ENCODE peak calls at places on chromosomes 11 and 22, in eight cellular contexts. I, U, P, A, O, V, D and E are unnamed samples.

GRCh38 chr22:50059185-50059880 is 1.2 kb upstream of the TTLL8 start:
- DNase-seq in A (peak; percentile 20), D (peak; percentile 66), P (no peak), O (no peak), I (no peak), U (no peak), V (no peak), E (no peak)

GRCh38 chr11:75073459-75074190 is 23.1 kb downstream of the OR2AT4 start:
- DNase-seq in P (no peak), V (no peak), D (no peak), O (no peak), A (no peak), U (no peak), I (no peak), E (no peak)

GRCh38 chr11:82775736-82776346 is 42.2 kb upstream of the FAM181B start:
- DNase-seq in I (peak; percentile 34), D (no peak), P (peak; percentile 63), U (peak; percentile 10), A (peak; percentile 38), V (no peak), O (no peak), E (no peak)

GRCh38 chr11:73188301-73188700 is 29.8 kb upstream of the P2RY2 start:
- DNase-seq in D (no peak), P (no peak), V (no peak), U (no peak), A (no peak), I (no peak), O (no peak), E (no peak)

GRCh38 chr11:117618956-117619355 is 178.1 kb downstream of the DSCAML1 start:
- DNase-seq in D (no peak), V (no peak), I (no peak), P (peak; percentile 62), U (no peak), O (no peak), A (no peak), E (peak; percentile 63)

GRCh38 chr11:83025267-83025704 is 46.4 kb downstream of the RAB30 start:
- DNase-seq in I (peak; percentile 33), U (no peak), A (no peak), D (no peak), P (peak; percentile 82), O (no peak), V (no peak), E (peak; percentile 77)

GRCh38 chr11:119853581-119854360 is 124.8 kb upstream of the NECTIN1 start:
- DNase-seq in P (peak; percentile 15), O (no peak), U (no peak), V (no peak), A (no peak), D (no peak), I (no peak), E (no peak)

GRCh38 chr11:77095551-77096490 is 6.8 kb upstream of the OMP start:
- DNase-seq in U (no peak), O (no peak), P (no peak), I (peak; percentile 59), V (no peak), A (no peak), D (no peak), E (no peak)

GRCh38 chr22:31451709-31452571 is 37.7 kb downstream of the EIF4ENIF1 start:
- DNase-seq in I (peak; percentile 19), U (no peak), O (no peak), D (no peak), V (no peak), A (no peak), P (no peak), E (no peak)

GRCh38 chr22:21108379-21109115 is 62.8 kb downstream of the LRRC74B start:
- DNase-seq in I (no peak), U (no peak), A (no peak), V (no peak), P (no peak), D (no peak), O (no peak), E (no peak)

GRCh38 chr11:134712228-134713145 is 300.4 kb upstream of the B3GAT1 start:
- DNase-seq in O (no peak), D (no peak), I (no peak), U (no peak), A (no peak), P (no peak), V (no peak), E (peak; percentile 59)

GRCh38 chr11:125990244-125990643 is 44.4 kb downstream of the VSIG10L2 start:
- DNase-seq in D (no peak), O (no peak), A (no peak), U (peak; percentile 7), P (no peak), I (no peak), V (no peak), E (no peak)

GRCh38 chr11:123480290-123480815 is 50.3 kb downstream of the GRAMD1B start:
- DNase-seq in P (no peak), O (peak; percentile 96), A (no peak), V (no peak), D (no peak), I (no peak), U (no peak), E (no peak)

GRCh38 chr11:85896871-85897270 is 41.7 kb downstream of the CCDC83 start:
- DNase-seq in A (no peak), V (no peak), U (no peak), P (no peak), D (no peak), O (no peak), I (no peak), E (no peak)

GRCh38 chr11:35321532-35322320 is 97.6 kb downstream of the SLC1A2 start:
- DNase-seq in V (no peak), U (no peak), I (no peak), D (no peak), P (no peak), A (peak; percentile 68), O (no peak), E (no peak)

GRCh38 chr11:23897453-23898289 is 599.2 kb upstream of the LUZP2 start:
- DNase-seq in D (no peak), V (no peak), O (no peak), U (no peak), A (no peak), I (no peak), P (no peak), E (no peak)

GRCh38 chr11:62716206-62716605 is 8.7 kb downstream of the GNG3 start:
- DNase-seq in I (no peak), P (no peak), D (no peak), U (no peak), V (no peak), O (no peak), A (no peak), E (no peak)

GRCh38 chr11:61116426-61117214 is 14.3 kb downstream of the CD5 start:
- DNase-seq in O (no peak), I (no peak), D (no peak), V (no peak), A (no peak), P (no peak), U (no peak), E (no peak)

GRCh38 chr22:29451863-29452262 is 13.5 kb downstream of the RFPL1 start:
- DNase-seq in D (no peak), P (no peak), U (no peak), A (no peak), I (no peak), O (no peak), V (no peak), E (no peak)

GRCh38 chr11:89487016-89487415 is 4.2 kb downstream of the NOX4 start:
- DNase-seq in P (no peak), V (no peak), D (no peak), U (no peak), A (no peak), I (no peak), O (no peak), E (no peak)

GRCh38 chr11:257766-258493 is 20.3 kb upstream of the NLRP6 start:
- DNase-seq in O (no peak), D (no peak), V (no peak), I (no peak), A (no peak), P (no peak), U (no peak), E (no peak)

GRCh38 chr22:17262976-17263375 is 43.7 kb upstream of the ADA2 start:
- DNase-seq in U (no peak), V (no peak), O (no peak), P (no peak), A (no peak), D (no peak), I (no peak), E (no peak)

GRCh38 chr11:12640926-12641849 is 33.0 kb upstream of the TEAD1 start:
- DNase-seq in A (no peak), V (no peak), P (no peak), U (no peak), D (no peak), O (no peak), I (no peak), E (no peak)

GRCh38 chr11:43486141-43486540 is 127.4 kb downstream of the TTC17 start:
- DNase-seq in I (no peak), U (no peak), D (no peak), O (no peak), P (no peak), V (no peak), A (no peak), E (no peak)

GRCh38 chr11:75667268-75667830 is 1.5 kb downstream of the MAP6 start:
- DNase-seq in P (peak; percentile 20), D (peak; percentile 26), U (no peak), I (peak; percentile 58), V (no peak), A (peak; percentile 51), O (no peak), E (peak; percentile 58)

GRCh38 chr11:131838016-131838415 is 467.6 kb downstream of the NTM start:
- DNase-seq in D (no peak), O (no peak), I (no peak), U (no peak), P (no peak), A (no peak), V (no peak), E (no peak)

GRCh38 chr11:12175694-12176241 is 65.4 kb downstream of the MICAL2 start:
- DNase-seq in P (no peak), O (no peak), V (no peak), D (no peak), I (no peak), A (no peak), U (no peak), E (no peak)

GRCh38 chr11:72985645-72986044 is 156.5 kb downstream of the FCHSD2 start:
- DNase-seq in U (no peak), O (no peak), D (no peak), I (peak; percentile 26), V (no peak), A (no peak), P (no peak), E (peak; percentile 42)

GRCh38 chr11:134742228-134742612 is 330.2 kb upstream of the B3GAT1 start:
- DNase-seq in A (peak; percentile 7), P (no peak), V (no peak), I (no peak), O (no peak), U (no peak), D (no peak), E (no peak)

GRCh38 chr11:90220391-90220790 is 2.5 kb downstream of the CHORDC1 start:
- DNase-seq in O (no peak), D (no peak), A (peak; percentile 18), U (no peak), I (no peak), P (no peak), V (no peak), E (no peak)

GRCh38 chr22:18005201-18005926 is 19.0 kb downstream of the MICAL3 start:
- DNase-seq in U (no peak), D (no peak), V (no peak), O (peak; percentile 30), A (no peak), I (no peak), P (peak; percentile 54), E (no peak)

GRCh38 chr11:60964801-60965200 is 6.7 kb upstream of the CD6 start:
- DNase-seq in A (no peak), O (no peak), P (no peak), U (no peak), V (no peak), D (no peak), I (no peak), E (no peak)

GRCh38 chr22:35570686-35571194 is 30.1 kb downstream of the RASD2 start:
- DNase-seq in P (no peak), V (no peak), I (no peak), U (no peak), O (no peak), D (no peak), A (no peak), E (no peak)

GRCh38 chr11:10117709-10118341 is 176.2 kb downstream of the SBF2 start:
- DNase-seq in P (no peak), V (no peak), D (no peak), I (no peak), A (no peak), U (no peak), O (no peak), E (no peak)